ENCODE peak calls at places on chromosomes 11 and 22, in eight cellular contexts. F is HCT116, S is heart left ventricle, Q is mammary epithelial cell, I is Peyer's patch, W is HepG2, X is BJ, A is astrocyte of the spinal cord. B is an unnamed sample.

GRCh38 chr22:38940985-38941384 is 16.4 kb upstream of the APOBEC3A start:
- DNase-seq in F (no peak), S (no peak), Q (no peak), I (no peak), W (no peak), X (no peak), A (no peak), B (no peak)

GRCh38 chr11:64879226-64879900 is 942 bp upstream of the EHD1 start:
- DNase-seq in F (no peak), S (peak; percentile 67), Q (no peak), I (no peak), W (no peak), X (no peak), A (no peak), B (no peak)

GRCh38 chr22:19096555-19096954 is 25.7 kb downstream of the DGCR2 start:
- DNase-seq in F (no peak), S (no peak), Q (no peak), I (no peak), W (no peak), X (no peak), A (no peak), B (no peak)

GRCh38 chr11:68857037-68857586 is 15.4 kb upstream of the CPT1A start:
- DNase-seq in F (no peak), S (no peak), Q (no peak), I (no peak), W (no peak), X (no peak), A (no peak), B (no peak)

GRCh38 chr11:46896719-46897406 is 21.5 kb downstream of the LRP4 start:
- DNase-seq in F (peak; percentile 12), S (no peak), Q (peak; percentile 44), I (no peak), W (peak; percentile 52), X (no peak), A (peak; percentile 33), B (peak; percentile 79)

GRCh38 chr11:69116671-69117070 is 39.1 kb upstream of the SMIM38 start:
- DNase-seq in F (no peak), S (no peak), Q (no peak), I (peak; percentile 22), W (no peak), X (no peak), A (no peak), B (no peak)

GRCh38 chr22:33919591-33920501 is at the start of gene LARGE1:
- DNase-seq in F (no peak), S (peak; percentile 72), Q (peak; percentile 55), I (peak; percentile 74), W (peak; percentile 13), X (no peak), A (no peak), B (peak; percentile 27)

GRCh38 chr11:128814856-128815705 is 52.0 kb downstream of the KCNJ1 start:
- DNase-seq in F (no peak), S (no peak), Q (peak; percentile 76), I (no peak), W (no peak), X (peak; percentile 90), A (peak; percentile 73), B (peak; percentile 93)

GRCh38 chr11:10450451-10451398 is 4.3 kb upstream of the AMPD3 start:
- DNase-seq in F (peak; percentile 62), S (peak; percentile 74), Q (peak; percentile 50), I (peak; percentile 84), W (peak; percentile 32), X (no peak), A (peak; percentile 32), B (peak; percentile 25)

GRCh38 chr22:49937758-49938564 is 19.5 kb downstream of the CRELD2 start:
- DNase-seq in F (no peak), S (no peak), Q (no peak), I (no peak), W (peak; percentile 76), X (no peak), A (no peak), B (no peak)

GRCh38 chr11:13207665-13208594 is 69.7 kb upstream of the BMAL1 start:
- DNase-seq in F (no peak), S (no peak), Q (peak; percentile 74), I (peak; percentile 59), W (peak; percentile 54), X (peak; percentile 28), A (peak; percentile 87), B (peak; percentile 95)

GRCh38 chr22:35258144-35258988 is 1.1 kb downstream of the HMGXB4 start:
- DNase-seq in F (no peak), S (no peak), Q (peak; percentile 21), I (no peak), W (no peak), X (no peak), A (peak; percentile 15), B (peak; percentile 44)

GRCh38 chr11:42410251-42410956 is 901.4 kb upstream of the API5 start:
- DNase-seq in F (no peak), S (no peak), Q (peak; percentile 59), I (no peak), W (no peak), X (no peak), A (no peak), B (no peak)

GRCh38 chr11:963852-964251 is 38.2 kb downstream of the AP2A2 start:
- DNase-seq in F (no peak), S (peak; percentile 16), Q (no peak), I (no peak), W (no peak), X (no peak), A (no peak), B (no peak)

DNA sequence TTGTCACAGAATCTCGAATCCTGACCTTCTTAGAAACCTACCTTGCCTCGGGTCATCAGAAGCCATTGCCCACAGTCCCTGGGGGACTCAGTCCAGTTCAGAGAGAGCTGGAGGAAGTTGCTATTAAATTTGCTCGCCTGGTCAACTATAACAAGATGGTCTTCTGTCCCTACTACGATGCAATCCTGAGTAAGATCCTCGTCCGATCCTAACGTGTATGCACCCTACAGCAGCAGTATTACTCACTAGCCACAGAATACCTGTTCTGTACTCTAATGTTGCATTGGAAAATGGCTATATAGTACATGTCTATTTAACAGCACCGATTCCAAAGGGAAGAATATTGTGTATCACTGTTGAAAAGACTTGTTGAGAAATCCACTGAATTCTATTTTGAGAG is 33.1 kb downstream of the TCP11L1 start:
- DNase-seq in F (peak; percentile 8), S (no peak), Q (no peak), I (no peak), W (no peak), X (no peak), A (no peak), B (no peak)
- H3K4me3 ChIP-seq in F (no peak overlapping the region), S (no peak overlapping the region), Q (no peak overlapping the region), I (no peak overlapping the region), W (no peak overlapping the region), X (no peak overlapping the region), A (no peak overlapping the region), B (no peak overlapping the region)

DNA sequence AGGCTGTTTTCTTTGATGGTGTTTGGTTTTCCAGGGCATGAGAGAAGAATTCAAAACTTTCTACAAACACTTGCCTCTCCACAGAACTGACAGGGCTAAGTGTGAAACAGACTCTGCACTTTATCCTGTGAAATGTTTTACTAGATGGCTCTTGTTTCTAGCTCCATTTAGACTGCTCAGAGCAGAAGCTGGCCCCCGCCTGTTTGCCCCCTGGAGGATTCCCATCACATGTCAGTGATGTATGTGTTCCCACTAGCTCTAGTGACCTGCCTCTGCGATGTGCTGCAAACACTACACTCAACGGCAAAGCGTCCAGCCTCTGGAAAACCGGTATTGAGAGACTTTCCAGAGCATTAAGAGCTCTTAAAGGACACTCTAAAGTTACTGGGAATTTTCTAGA is 41.4 kb upstream of the PCF11 start:
- DNase-seq in F (no peak), S (no peak), Q (no peak), I (no peak), W (peak; percentile 66), X (no peak), A (peak; percentile 13), B (peak; percentile 20)
- H3K4me3 ChIP-seq in F (no peak overlapping the region), S (no peak overlapping the region), Q (no peak overlapping the region), I (no peak overlapping the region), W (peak overlapping the region; percentile 51), X (no peak overlapping the region), A (no peak overlapping the region), B (no peak overlapping the region)

DNA sequence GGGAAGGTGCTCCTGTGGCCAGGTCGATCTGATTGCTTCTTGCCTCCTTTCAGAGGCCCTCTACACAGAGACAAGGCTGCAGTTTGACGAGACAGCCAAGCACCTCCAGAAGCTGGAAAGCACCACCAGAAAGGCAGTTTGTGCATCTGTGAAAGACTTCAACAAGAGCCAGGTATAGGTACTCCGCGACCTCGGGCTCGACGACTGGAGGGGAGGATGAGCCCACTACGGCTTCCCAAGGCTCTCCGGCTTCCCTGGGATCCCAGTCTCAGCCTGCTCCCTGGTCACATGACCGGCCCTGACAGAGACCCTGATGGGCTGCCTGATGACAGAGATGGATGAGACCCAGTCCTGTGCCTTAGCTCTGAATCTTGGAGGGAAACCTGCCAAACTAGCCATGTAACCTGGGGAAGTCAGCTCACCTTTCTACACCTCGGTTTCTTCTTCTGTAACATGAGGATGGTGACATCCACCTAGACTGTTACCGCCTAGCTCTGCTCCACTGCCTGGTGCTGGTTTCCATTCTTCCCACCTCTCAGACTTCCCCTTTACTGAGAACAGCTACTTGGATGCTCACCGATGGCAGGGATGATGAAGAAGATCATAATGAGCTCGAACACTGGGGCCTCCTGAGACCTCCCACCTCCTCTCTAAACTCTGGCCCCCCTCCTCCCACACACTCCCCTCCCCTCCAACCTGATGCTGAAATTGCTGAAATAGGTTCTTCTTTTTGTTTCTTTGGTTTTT is 8.9 kb downstream of the RIBC2 start:
- DNase-seq in F (no peak), S (no peak), Q (no peak), I (no peak), W (no peak), X (no peak), A (no peak), B (no peak)
- H3K4me3 ChIP-seq in F (no peak overlapping the region), S (no peak overlapping the region), Q (no peak overlapping the region), I (no peak overlapping the region), W (no peak overlapping the region), X (no peak overlapping the region), A (no peak overlapping the region), B (no peak overlapping the region)

DNA sequence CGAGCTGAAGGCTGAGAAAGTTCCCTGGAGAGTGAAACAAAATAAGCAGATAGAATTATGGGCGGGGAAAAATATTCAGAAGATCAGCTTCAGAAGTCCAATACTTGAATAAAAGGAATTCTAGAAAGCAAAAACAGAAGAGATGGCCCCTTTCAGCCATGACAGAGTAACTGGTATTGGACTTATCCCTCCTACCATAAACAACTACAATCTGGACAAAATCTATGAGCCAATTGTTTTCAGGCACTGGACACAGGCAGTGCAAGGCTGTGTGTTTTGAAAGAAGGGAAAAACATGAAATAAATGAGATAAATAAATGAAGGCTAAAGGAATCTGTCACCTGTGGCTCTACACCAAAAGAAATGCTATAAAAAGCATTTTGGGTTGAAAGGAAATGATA is 25.7 kb downstream of the FEZ1 start:
- DNase-seq in F (no peak), S (no peak), Q (no peak), I (no peak), W (no peak), X (no peak), A (no peak), B (no peak)
- H3K4me3 ChIP-seq in F (no peak overlapping the region), S (no peak overlapping the region), Q (no peak overlapping the region), I (no peak overlapping the region), W (no peak overlapping the region), X (no peak overlapping the region), A (no peak overlapping the region), B (no peak overlapping the region)

B was measured in choroid plexus epithelial cell.